ENCODE peak calls at places on chromosomes 16 and 17, in nine cellular contexts. F is NCI-H69; E is activated T-helper 1 cell treated with anti-CD3 and anti-CD28 coated beads, Interleukin-12 subunit alpha, Interleukin-12 subunit beta, Interleukin-2, Interleukin-4 antibody, amounts not matched to agents 30 ng/mL and 10 ng/mL and 1 ng/mL, durations not matched to agents 14 hours and 24 hours and 36 hours; Q is endodermal cell; N is activated CD4-positive, alpha-beta memory T cell treated with anti-CD3 and anti-CD28 coated beads, Interleukin-2, amount 10 ng/mL, durations not matched to agents 7 days and 5 days; R is M059J; X is hepatocyte; O is NAMALWA; S is T-helper 1 cell. K is an unnamed sample.

GRCh38 chr17:40981115-40981514 is 3.0 kb downstream of the KRT40 start:
- DNase-seq in F (no peak), N (no peak), X (no peak), E (no peak), S (no peak), Q (no peak), O (no peak), R (no peak), K (no peak)

GRCh38 chr17:76076765-76077581 is 2.0 kb upstream of the ZACN start:
- DNase-seq in F (peak), E (peak), R (no peak), N (peak), Q (peak), O (no peak), S (peak), X (no peak), K (no peak)

GRCh38 chr16:11239644-11240632 is 16.1 kb downstream of the SOCS1 start:
- DNase-seq in X (no peak), O (no peak), S (no peak), E (no peak), Q (no peak), N (no peak), R (no peak), F (no peak), K (no peak)

GRCh38 chr17:28712037-28712704 is 483 bp upstream of the PROCA1 start:
- DNase-seq in R (no peak), O (peak), F (no peak), E (peak), N (peak), Q (peak), X (peak), S (peak), K (peak)

GRCh38 chr17:43906951-43907424 is 348 bp downstream of the MPP2 start:
- DNase-seq in R (no peak), S (peak), O (no peak), F (peak), X (no peak), Q (no peak), E (no peak), N (no peak), K (no peak)

GRCh38 chr17:77618173-77618572 is 340.3 kb upstream of the TNRC6C start:
- DNase-seq in S (no peak), O (no peak), R (no peak), N (no peak), E (no peak), Q (peak), X (no peak), F (no peak), K (no peak)

GRCh38 chr17:40326014-40326831 is 17.2 kb downstream of the RARA start:
- DNase-seq in O (peak), N (peak), F (no peak), Q (no peak), E (peak), R (peak), S (peak), X (no peak), K (peak)

GRCh38 chr16:53732296-53732929 is 28.5 kb downstream of the FTO start:
- DNase-seq in Q (no peak), R (peak), N (no peak), F (peak), O (no peak), S (no peak), E (no peak), X (no peak), K (no peak)

GRCh38 chr16:57548424-57548823 is 6.0 kb downstream of the ADGRG5 start:
- DNase-seq in N (no peak), O (no peak), Q (no peak), X (no peak), F (no peak), R (no peak), S (no peak), E (no peak), K (no peak)

GRCh38 chr16:67885976-67886375 is 1.3 kb downstream of the NRN1L start:
- DNase-seq in F (no peak), R (no peak), E (no peak), X (no peak), O (no peak), N (no peak), Q (no peak), S (no peak), K (no peak)

GRCh38 chr17:66724581-66725341 is 110.2 kb upstream of the CACNG5 start:
- DNase-seq in S (no peak), Q (no peak), E (no peak), R (no peak), F (peak), O (no peak), N (no peak), X (peak), K (no peak)

GRCh38 chr17:17078832-17079231 is 36.6 kb downstream of the MPRIP start:
- DNase-seq in N (no peak), Q (no peak), X (no peak), R (no peak), E (no peak), O (no peak), F (no peak), S (no peak), K (no peak)

GRCh38 chr17:63274156-63274555 is 171.9 kb downstream of the CYB561 start:
- DNase-seq in S (no peak), F (no peak), O (no peak), N (no peak), E (no peak), Q (no peak), X (no peak), R (peak), K (no peak)

GRCh38 chr17:55482591-55483389 is 28.5 kb downstream of the SMIM36 start:
- DNase-seq in R (no peak), N (no peak), S (no peak), F (no peak), E (no peak), Q (no peak), O (no peak), X (no peak), K (no peak)

GRCh38 chr16:23453338-23454052 is 506 bp upstream of the COG7 start:
- DNase-seq in F (no peak), R (no peak), X (no peak), E (no peak), O (no peak), Q (no peak), S (no peak), N (no peak), K (no peak)

K was measured in natural killer cell treated with Interleukin-12 subunit alpha and Interleukin-12 subunit beta and Interleukin-15 and Interleukin-18, amount 100 ng/mL, for 72 hours.